ENCODE peak calls at places on chromosomes 7 and 10, in four cellular contexts. One of them, this sample, is unnamed.
A peak's percentile ranks its signal among the peaks of the same experiment; 100 is the strongest.

GRCh38 chr7:2357165-2357564 is 2.5 kb downstream of the EIF3B start:
- DNase-seq in lung: no peak
- DNase-seq in epithelial cell of esophagus: peak; percentile 53
- DNase-seq in fibroblast of pulmonary artery: no peak
- DNase-seq in this sample: no peak

GRCh38 chr7:26061340-26062239 is 90.4 kb upstream of the NFE2L3 start:
- DNase-seq in fibroblast of pulmonary artery: peak; percentile 50
- DNase-seq in epithelial cell of esophagus: peak; percentile 72
- DNase-seq in lung: peak; percentile 68
- DNase-seq in this sample: peak; percentile 26

GRCh38 chr7:103348452-103348851 is 1.0 kb downstream of the PSMC2 start:
- DNase-seq in lung: no peak
- DNase-seq in epithelial cell of esophagus: no peak
- DNase-seq in fibroblast of pulmonary artery: no peak
- DNase-seq in this sample: no peak

GRCh38 chr10:125208854-125209545 is 48.6 kb upstream of the CTBP2 start:
- DNase-seq in lung: no peak
- DNase-seq in epithelial cell of esophagus: no peak
- DNase-seq in fibroblast of pulmonary artery: no peak
- DNase-seq in this sample: no peak

GRCh38 chr10:128059266-128059850 is 66.9 kb downstream of the MKI67 start:
- DNase-seq in lung: no peak
- DNase-seq in epithelial cell of esophagus: no peak
- DNase-seq in fibroblast of pulmonary artery: no peak
- DNase-seq in this sample: no peak

GRCh38 chr7:64870656-64871055 is 32.4 kb upstream of the ZNF273 start:
- DNase-seq in fibroblast of pulmonary artery: no peak
- DNase-seq in epithelial cell of esophagus: no peak
- DNase-seq in lung: no peak
- DNase-seq in this sample: no peak

GRCh38 chr10:103884681-103885139 is 29.3 kb upstream of the SH3PXD2A start:
- DNase-seq in epithelial cell of esophagus: peak; percentile 79
- DNase-seq in fibroblast of pulmonary artery: peak; percentile 72
- DNase-seq in lung: peak; percentile 40
- DNase-seq in this sample: peak; percentile 69

GRCh38 chr10:24439935-24440334 is 231.0 kb downstream of the KIAA1217 start:
- DNase-seq in epithelial cell of esophagus: no peak
- DNase-seq in fibroblast of pulmonary artery: no peak
- DNase-seq in lung: no peak
- DNase-seq in this sample: peak; percentile 62

GRCh38 chr7:69906309-69906995 is 308.2 kb downstream of the AUTS2 start:
- DNase-seq in lung: no peak
- DNase-seq in fibroblast of pulmonary artery: no peak
- DNase-seq in epithelial cell of esophagus: no peak
- DNase-seq in this sample: peak; percentile 46

GRCh38 chr10:68957654-68958053 is 1.7 kb downstream of the DDX21 start:
- DNase-seq in epithelial cell of esophagus: no peak
- DNase-seq in fibroblast of pulmonary artery: peak; percentile 28
- DNase-seq in lung: no peak
- DNase-seq in this sample: peak; percentile 23

GRCh38 chr10:68955414-68955785 is 570 bp upstream of the DDX21 start:
- DNase-seq in epithelial cell of esophagus: no peak
- DNase-seq in fibroblast of pulmonary artery: no peak
- DNase-seq in lung: no peak
- DNase-seq in this sample: peak; percentile 17

GRCh38 chr10:68954904-68955303 is 1.1 kb upstream of the DDX21 start:
- DNase-seq in epithelial cell of esophagus: no peak
- DNase-seq in lung: no peak
- DNase-seq in fibroblast of pulmonary artery: no peak
- DNase-seq in this sample: no peak

GRCh38 chr10:68955786-68956532 is at the start of gene DDX21:
- DNase-seq in lung: peak; percentile 95
- DNase-seq in epithelial cell of esophagus: peak; percentile 96
- DNase-seq in fibroblast of pulmonary artery: peak; percentile 94
- DNase-seq in this sample: peak; percentile 89

GRCh38 chr10:68957284-68957615 is 1.3 kb downstream of the DDX21 start:
- DNase-seq in lung: no peak
- DNase-seq in epithelial cell of esophagus: peak; percentile 2
- DNase-seq in fibroblast of pulmonary artery: no peak
- DNase-seq in this sample: no peak
- H3K4me3 ChIP-seq in lung: peak overlapping the region; percentile 71
- H3K4me3 ChIP-seq in epithelial cell of esophagus: peak overlapping the region; percentile 97
- H3K4me3 ChIP-seq in fibroblast of pulmonary artery: peak overlapping the region; percentile 99
- H3K4me3 ChIP-seq in this sample: peak overlapping the region; percentile 98

DNA sequence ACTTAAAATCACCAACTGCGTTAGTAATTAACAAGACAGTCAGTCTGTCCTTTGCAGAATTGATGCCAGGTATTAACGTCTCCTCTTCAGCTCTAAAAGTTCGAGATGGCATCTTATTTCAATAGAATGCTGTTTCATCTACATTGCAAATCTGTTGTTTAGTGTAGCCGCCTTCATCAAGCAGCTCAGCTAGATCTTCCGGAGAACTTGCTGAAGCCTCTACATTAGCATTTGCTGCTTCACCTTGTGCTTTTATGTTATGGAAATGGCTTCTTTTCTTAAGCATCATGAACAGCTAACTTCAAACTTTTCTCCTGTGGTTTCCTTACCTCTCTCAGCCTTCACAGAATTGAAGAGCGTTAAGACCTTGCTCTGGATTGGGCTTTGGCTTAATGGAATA is 95.5 kb upstream of the FAM20C start:
- DNase-seq in epithelial cell of esophagus: no peak
- DNase-seq in lung: no peak
- DNase-seq in fibroblast of pulmonary artery: no peak
- DNase-seq in this sample: no peak
- H3K4me3 ChIP-seq in epithelial cell of esophagus: no peak overlapping the region
- H3K4me3 ChIP-seq in lung: no peak overlapping the region
- H3K4me3 ChIP-seq in fibroblast of pulmonary artery: no peak overlapping the region
- H3K4me3 ChIP-seq in this sample: no peak overlapping the region

DNA sequence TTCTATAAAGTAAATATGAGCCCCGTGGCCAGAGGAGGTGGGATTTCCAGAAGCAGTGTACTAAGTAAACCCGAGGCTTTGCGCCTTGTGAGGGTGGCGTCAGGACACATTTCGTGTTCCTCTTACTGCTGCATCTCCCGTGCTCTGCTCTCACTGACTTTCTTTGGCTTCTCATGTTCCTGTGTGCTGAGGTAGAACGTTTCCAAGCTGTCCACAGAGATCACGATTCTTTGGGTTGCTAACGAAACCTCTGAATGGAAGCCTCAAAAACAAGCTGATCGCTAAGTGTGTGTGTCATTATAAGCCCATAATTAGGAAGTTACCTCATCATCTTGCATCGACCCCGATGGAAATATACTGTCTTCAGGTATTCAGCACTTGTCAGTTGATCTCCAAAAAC is 131.8 kb downstream of the CELF2 start:
- DNase-seq in fibroblast of pulmonary artery: no peak
- DNase-seq in lung: no peak
- DNase-seq in epithelial cell of esophagus: no peak
- DNase-seq in this sample: no peak
- H3K4me3 ChIP-seq in fibroblast of pulmonary artery: no peak overlapping the region
- H3K4me3 ChIP-seq in lung: no peak overlapping the region
- H3K4me3 ChIP-seq in epithelial cell of esophagus: no peak overlapping the region
- H3K4me3 ChIP-seq in this sample: no peak overlapping the region

DNA sequence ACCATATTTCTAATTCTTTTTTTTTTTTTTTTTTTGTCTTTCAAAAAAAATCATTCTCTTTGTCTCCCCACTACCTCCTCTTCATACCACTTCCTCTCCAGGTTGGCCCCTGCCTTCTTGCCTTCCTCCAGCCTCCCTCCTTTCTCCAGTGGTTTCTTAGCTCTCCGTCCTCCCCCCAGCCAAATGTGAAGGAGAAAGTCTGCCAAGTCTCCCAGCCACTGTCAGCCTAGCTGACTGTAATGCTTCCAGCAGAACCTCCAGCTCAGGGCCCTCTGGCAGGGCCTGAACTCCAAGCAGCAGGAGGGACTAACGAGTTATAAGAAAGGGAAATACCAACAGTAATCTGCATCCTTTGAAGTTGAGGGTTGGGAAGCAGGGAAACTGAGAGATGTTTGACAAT is 35.5 kb upstream of the BICC1 start:
- DNase-seq in fibroblast of pulmonary artery: peak; percentile 93
- DNase-seq in epithelial cell of esophagus: no peak
- DNase-seq in lung: no peak
- DNase-seq in this sample: peak; percentile 82
- H3K4me3 ChIP-seq in fibroblast of pulmonary artery: no peak overlapping the region
- H3K4me3 ChIP-seq in epithelial cell of esophagus: no peak overlapping the region
- H3K4me3 ChIP-seq in lung: no peak overlapping the region
- H3K4me3 ChIP-seq in this sample: no peak overlapping the region

GRCh38 chr10:30999084-30999712 is 32.5 kb downstream of the ZNF438 start:
- DNase-seq in fibroblast of pulmonary artery: peak; percentile 61
- DNase-seq in epithelial cell of esophagus: peak; percentile 38
- DNase-seq in lung: no peak
- DNase-seq in this sample: peak; percentile 30

GRCh38 chr10:31000867-31001266 is 30.8 kb downstream of the ZNF438 start:
- DNase-seq in epithelial cell of esophagus: peak; percentile 25
- DNase-seq in lung: no peak
- DNase-seq in fibroblast of pulmonary artery: peak; percentile 68
- DNase-seq in this sample: peak; percentile 51

GRCh38 chr10:31001740-31002139 is 29.9 kb downstream of the ZNF438 start:
- DNase-seq in epithelial cell of esophagus: no peak
- DNase-seq in fibroblast of pulmonary artery: no peak
- DNase-seq in lung: no peak
- DNase-seq in this sample: no peak

GRCh38 chr10:30997536-30998252 is 34.0 kb downstream of the ZNF438 start:
- DNase-seq in fibroblast of pulmonary artery: no peak
- DNase-seq in epithelial cell of esophagus: no peak
- DNase-seq in lung: no peak
- DNase-seq in this sample: no peak

GRCh38 chr10:31000071-31000787 is 31.4 kb downstream of the ZNF438 start:
- DNase-seq in epithelial cell of esophagus: no peak
- DNase-seq in fibroblast of pulmonary artery: no peak
- DNase-seq in lung: no peak
- DNase-seq in this sample: no peak
- H3K4me3 ChIP-seq in epithelial cell of esophagus: no peak overlapping the region
- H3K4me3 ChIP-seq in fibroblast of pulmonary artery: no peak overlapping the region
- H3K4me3 ChIP-seq in lung: no peak overlapping the region
- H3K4me3 ChIP-seq in this sample: no peak overlapping the region

GRCh38 chr7:128891942-128892269 is 18.6 kb downstream of the KCP start:
- DNase-seq in fibroblast of pulmonary artery: no peak
- DNase-seq in epithelial cell of esophagus: peak; percentile 37
- DNase-seq in lung: no peak
- DNase-seq in this sample: no peak

GRCh38 chr7:128888756-128889095 is 21.8 kb downstream of the KCP start:
- DNase-seq in lung: no peak
- DNase-seq in epithelial cell of esophagus: no peak
- DNase-seq in fibroblast of pulmonary artery: no peak
- DNase-seq in this sample: no peak

GRCh38 chr7:128891110-128891941 is 19.2 kb downstream of the KCP start:
- DNase-seq in fibroblast of pulmonary artery: no peak
- DNase-seq in lung: no peak
- DNase-seq in epithelial cell of esophagus: peak; percentile 47
- DNase-seq in this sample: no peak

GRCh38 chr7:128889121-128889520 is 21.4 kb downstream of the KCP start:
- DNase-seq in lung: no peak
- DNase-seq in fibroblast of pulmonary artery: no peak
- DNase-seq in epithelial cell of esophagus: peak; percentile 87
- DNase-seq in this sample: no peak

GRCh38 chr7:128890306-128891109 is 20.0 kb downstream of the KCP start:
- DNase-seq in fibroblast of pulmonary artery: no peak
- DNase-seq in epithelial cell of esophagus: no peak
- DNase-seq in lung: no peak
- DNase-seq in this sample: no peak
- H3K4me3 ChIP-seq in fibroblast of pulmonary artery: no peak overlapping the region
- H3K4me3 ChIP-seq in epithelial cell of esophagus: peak overlapping the region; percentile 27
- H3K4me3 ChIP-seq in lung: no peak overlapping the region
- H3K4me3 ChIP-seq in this sample: no peak overlapping the region